ENCODE peak calls at places on chromosomes 6 and 20, in seven cellular contexts. G is WERI-Rb-1, L is brain microvascular endothelial cell, H is tibial artery, X is spleen, S is pancreas, J is psoas muscle. I is an unnamed sample. For H3K36me3, the result is how much of the 10 kb centered on the place peaks cover.

GRCh38 chr6:146149770-146150169 is 120.9 kb downstream of the GRM1 start:
- DNase-seq in G (no peak), H (no peak), L (no peak), S (no peak), J (no peak), X (no peak), I (no peak)

GRCh38 chr20:63288581-63289251 is 4.3 kb upstream of the COL20A1 start:
- DNase-seq in G (no peak), L (no peak), J (peak), S (no peak), X (no peak), H (no peak), I (no peak)

GRCh38 chr6:2818593-2818992 is 23.1 kb downstream of the SERPINB1 start:
- DNase-seq in G (no peak), H (no peak), X (no peak), L (peak), S (no peak), J (no peak), I (no peak)

GRCh38 chr6:17885079-17885478 is 102.4 kb downstream of the KIF13A start:
- DNase-seq in J (no peak), G (no peak), L (no peak), X (no peak), S (no peak), H (no peak), I (no peak)

GRCh38 chr20:6868864-6869263 is 101.4 kb downstream of the BMP2 start:
- DNase-seq in J (peak), G (no peak), H (no peak), S (no peak), X (no peak), L (no peak), I (no peak)

GRCh38 chr6:32462609-32463008 is 22.9 kb downstream of the HLA-DRA start:
- DNase-seq in X (no peak), J (no peak), G (no peak), L (no peak), S (no peak), H (no peak), I (no peak)

GRCh38 chr6:109351231-109352132 is 30.8 kb downstream of the CD164 start:
- DNase-seq in H (peak), J (no peak), G (no peak), S (no peak), L (no peak), X (no peak), I (no peak)

GRCh38 chr20:62761058-62761758 is 35.1 kb upstream of the MRGBP start:
- DNase-seq in G (peak), X (peak), L (no peak), J (peak), H (no peak), S (no peak), I (no peak)

GRCh38 chr6:22800451-22800850 is 231.1 kb downstream of the HDGFL1 start:
- DNase-seq in X (no peak), L (no peak), G (no peak), H (no peak), S (no peak), J (no peak), I (no peak)

GRCh38 chr20:18174906-18175683 is 37.4 kb downstream of the KAT14 start:
- DNase-seq in G (no peak), L (no peak), H (no peak), S (no peak), X (no peak), J (no peak), I (no peak)

GRCh38 chr6:168274046-168274952 is 45.3 kb downstream of the DACT2 start:
- DNase-seq in X (no peak), J (no peak), H (no peak), S (peak), G (no peak), L (no peak), I (no peak)

GRCh38 chr6:34028691-34029360 is 117.1 kb downstream of the GRM4 start:
- DNase-seq in J (no peak), H (no peak), X (no peak), L (no peak), G (peak), S (no peak), I (no peak)

GRCh38 chr6:44224978-44225330 is 1.6 kb downstream of the SLC29A1 start:
- DNase-seq in G (no peak), H (no peak), L (no peak), J (no peak), S (no peak), X (no peak), I (no peak)

GRCh38 chr6:71289802-71290175 is 1.2 kb downstream of the OGFRL1 start:
- DNase-seq in H (no peak), J (no peak), X (no peak), S (no peak), L (no peak), G (no peak), I (no peak)

GRCh38 chr20:840858-841567 is 7.5 kb downstream of the FAM110A start:
- DNase-seq in J (no peak), G (no peak), L (no peak), S (peak), H (no peak), X (peak), I (no peak)

GRCh38 chr20:43749734-43750294 is 23.0 kb upstream of the GTSF1L start:
- DNase-seq in G (peak), S (peak), H (peak), L (peak), J (peak), X (peak), I (peak)

GRCh38 chr6:32169211-32169610 is 4.8 kb downstream of the EGFL8 start:
- DNase-seq in H (no peak), J (no peak), X (peak), S (no peak), L (no peak), G (no peak), I (no peak)

GRCh38 chr6:125812394-125813231 is 21.9 kb downstream of the NCOA7 start:
- DNase-seq in X (no peak), G (no peak), J (no peak), H (no peak), S (no peak), L (peak), I (no peak)

GRCh38 chr6:30171677-30172471 is 8.5 kb downstream of the TRIM15 start:
- DNase-seq in X (no peak), L (peak), G (peak), J (no peak), H (no peak), S (no peak), I (no peak)

GRCh38 chr6:88914180-88914579 is 49.2 kb downstream of the RNGTT start:
- DNase-seq in S (no peak), J (no peak), X (no peak), H (no peak), G (no peak), L (no peak), I (no peak)

GRCh38 chr6:3390698-3391097 is 66.2 kb downstream of the SLC22A23 start:
- DNase-seq in J (peak), G (no peak), L (peak), H (peak), X (no peak), S (no peak), I (peak)

GRCh38 chr20:37417146-37417856 is 71.4 kb downstream of the SRC start:
- DNase-seq in J (no peak), L (no peak), H (no peak), S (no peak), G (no peak), X (no peak), I (no peak)

GRCh38 chr20:41138527-41139226 is 1.3 kb downstream of the PLCG1 start:
- DNase-seq in L (no peak), J (no peak), G (no peak), S (no peak), X (no peak), H (no peak), I (no peak)

GRCh38 chr6:40631760-40632159 is 44.6 kb upstream of the LRFN2 start:
- DNase-seq in X (no peak), S (no peak), G (no peak), L (no peak), J (no peak), H (no peak), I (no peak)

GRCh38 chr20:58327211-58327610 is 17.7 kb downstream of the RAB22A start:
- DNase-seq in L (no peak), S (no peak), X (no peak), J (peak), H (peak), G (no peak), I (no peak)

GRCh38 chr6:118509009-118509617 is 39.0 kb upstream of the PLN start:
- DNase-seq in L (peak), H (no peak), J (no peak), S (no peak), X (no peak), G (peak), I (no peak)

GRCh38 chr6:4937414-4937813 is 66.4 kb downstream of the RPP40 start:
- DNase-seq in X (no peak), J (no peak), H (no peak), L (no peak), S (no peak), G (no peak), I (no peak)

GRCh38 chr6:36873612-36874011 is 991 bp downstream of the PPIL1 start:
- DNase-seq in G (peak), S (no peak), L (no peak), H (no peak), X (no peak), J (no peak), I (no peak)

GRCh38 chr6:34063641-34064040 is 82.2 kb downstream of the GRM4 start:
- DNase-seq in G (peak), S (no peak), H (no peak), X (no peak), J (no peak), L (no peak), I (no peak)

GRCh38 chr20:8489094-8489883 is 357.2 kb downstream of the PLCB1 start:
- DNase-seq in X (no peak), L (no peak), G (no peak), S (no peak), J (no peak), H (no peak), I (peak)

GRCh38 chr6:3669916-3670315 is 81.6 kb downstream of the PXDC1 start:
- DNase-seq in G (no peak), S (no peak), L (no peak), H (no peak), J (no peak), X (no peak), I (no peak)

GRCh38 chr6:90610291-90610670 is 23.4 kb upstream of the MAP3K7 start:
- DNase-seq in X (no peak), H (no peak), J (no peak), L (peak), S (no peak), G (no peak), I (no peak)

GRCh38 chr20:6590891-6591679 is 176.4 kb upstream of the BMP2 start:
- DNase-seq in S (no peak), H (no peak), X (no peak), L (peak), J (no peak), G (no peak), I (no peak)

GRCh38 chr6:38570750-38571149 is 69.0 kb downstream of the BTBD9 start:
- DNase-seq in L (no peak), X (no peak), S (no peak), J (no peak), H (no peak), G (no peak), I (no peak)
- H3K36me3 ChIP-seq in L (under half), X (under half), S (under half), J (under half), H (under half), G (under half), I (under half)

DNA sequence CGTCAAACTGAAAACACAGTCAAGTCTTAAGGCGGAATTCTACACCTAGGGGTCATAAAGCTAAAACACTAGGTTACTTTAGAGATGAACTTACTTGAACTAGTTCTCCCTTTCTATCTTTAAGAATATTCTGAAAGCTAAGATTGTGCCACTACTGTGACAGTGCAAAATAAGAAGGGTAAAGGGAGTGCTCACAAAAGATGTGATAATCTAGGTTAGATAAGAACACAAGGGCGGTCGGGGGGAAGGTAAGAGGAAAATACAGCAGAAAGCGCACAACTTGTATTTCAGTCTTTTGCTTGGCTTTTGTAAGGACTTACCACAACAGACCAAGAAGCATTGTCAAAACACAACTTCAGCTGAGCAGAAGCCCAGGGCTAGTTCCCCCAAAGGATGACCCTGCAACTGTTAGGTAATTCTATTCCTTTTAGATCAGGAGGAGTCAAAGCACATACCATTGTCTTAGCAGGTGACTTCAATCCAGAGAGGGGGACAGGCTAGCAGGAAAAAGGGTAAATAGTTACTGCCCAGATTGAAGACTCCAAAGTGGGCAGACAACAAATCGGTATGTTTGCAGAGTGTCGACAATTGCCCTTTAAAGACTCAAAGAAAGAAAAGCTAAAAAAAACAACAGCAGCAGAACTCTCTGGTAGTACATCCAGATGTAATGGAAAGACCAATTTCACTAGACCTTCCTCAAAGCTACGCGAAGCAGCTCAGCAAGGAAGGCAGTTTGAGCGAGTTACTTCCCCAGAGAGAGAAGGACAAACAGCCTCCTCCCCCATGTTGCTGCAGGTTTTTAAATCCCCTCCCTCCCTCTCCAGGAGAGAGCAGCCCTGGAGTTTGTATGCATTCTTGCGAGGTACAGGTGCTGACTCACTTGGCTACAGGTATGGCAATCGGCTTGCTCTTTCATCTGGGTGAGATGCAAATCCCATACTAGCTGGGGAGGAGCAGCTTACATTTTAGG is 59.0 kb downstream of the RIPOR2 start:
- DNase-seq in S (no peak), G (no peak), L (no peak), H (no peak), X (no peak), J (no peak), I (no peak)
- H3K4me3 ChIP-seq in S (no peak), G (no peak), L (no peak), H (no peak), X (no peak), J (no peak), I (no peak)

GRCh38 chr20:48695738-48696137 is 132.1 kb downstream of the PREX1 start:
- DNase-seq in J (no peak), L (no peak), S (no peak), X (no peak), G (no peak), H (no peak), I (no peak)
- H3K36me3 ChIP-seq in J (under half), L (under half), S (under half), X (under half), G (half or more), H (under half), I (under half)

GRCh38 chr6:138695193-138695592 is 78.4 kb upstream of the CCDC28A start:
- DNase-seq in L (no peak), G (no peak), H (no peak), S (no peak), J (no peak), X (no peak), I (no peak)
- H3K4me3 ChIP-seq in L (no peak), G (no peak), H (no peak), S (no peak), J (no peak), X (no peak), I (no peak)

DNA sequence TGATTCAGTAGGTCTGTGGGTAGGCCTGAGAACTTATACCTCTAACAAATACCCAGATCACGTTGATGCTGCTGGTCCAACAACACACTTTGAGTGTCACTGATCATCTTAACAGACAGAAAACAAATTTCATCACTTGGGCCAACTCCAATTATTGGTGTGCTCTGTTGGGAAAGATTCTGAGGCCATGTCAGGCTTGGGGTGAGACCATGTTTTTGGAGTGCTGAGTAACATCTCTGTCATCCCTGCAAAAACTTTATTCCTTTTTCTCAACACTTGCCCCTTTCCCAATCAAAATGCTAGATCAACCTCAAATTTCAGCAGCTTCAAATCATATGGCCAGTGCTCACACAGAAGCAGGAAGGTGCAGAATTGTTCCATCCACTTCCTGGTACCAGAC is 108.8 kb upstream of the TENT5A start:
- DNase-seq in X (no peak), H (no peak), S (no peak), J (no peak), G (no peak), L (no peak), I (no peak)
- H3K36me3 ChIP-seq in X (under half), H (under half), S (under half), J (under half), G (under half), L (under half), I (under half)

I was measured in left ventricle myocardium inferior.